ENCODE peak calls at places on chromosomes 16 and 17, in seven cellular contexts. N is K562, Y is HCT116, W is HepG2, R is SK-N-SH, F is H1, G is GM12878. H is an unnamed sample.

GRCh38 chr17:57531078-57531477 is 214.0 kb downstream of the CCDC182 start:
- DNase-seq in F (no peak), N (no peak), Y (no peak), W (no peak), G (no peak), R (no peak), H (no peak)

GRCh38 chr16:14454391-14454790 is 175.7 kb downstream of the PARN start:
- DNase-seq in W (no peak), G (no peak), R (no peak), Y (no peak), N (no peak), F (no peak), H (no peak)

GRCh38 chr17:82400206-82400605 is 17.9 kb upstream of the HEXD start:
- DNase-seq in N (no peak), G (no peak), W (no peak), F (no peak), R (no peak), Y (no peak), H (no peak)

GRCh38 chr16:25855063-25855462 is 163.3 kb downstream of the HS3ST4 start:
- DNase-seq in F (no peak), G (no peak), Y (no peak), N (no peak), R (no peak), W (no peak), H (no peak)

GRCh38 chr17:2502911-2503580 is 8.6 kb downstream of the METTL16 start:
- DNase-seq in Y (no peak), R (no peak), G (no peak), W (no peak), N (no peak), F (no peak), H (no peak)

GRCh38 chr16:19446886-19447285 is 29.2 kb downstream of the TMC5 start:
- DNase-seq in W (no peak), F (no peak), G (no peak), R (no peak), Y (no peak), N (no peak), H (no peak)

GRCh38 chr16:50712568-50712914 is 19.1 kb downstream of the NOD2 start:
- DNase-seq in Y (no peak), F (no peak), W (no peak), G (no peak), R (no peak), N (no peak), H (no peak)

GRCh38 chr17:82226809-82227628 is 1.8 kb upstream of the SLC16A3 start:
- DNase-seq in R (no peak), G (no peak), W (no peak), N (no peak), Y (no peak), F (no peak), H (no peak)

GRCh38 chr17:31571124-31571892 is 179.8 kb downstream of the RAB11FIP4 start:
- DNase-seq in F (no peak), Y (no peak), N (no peak), G (no peak), R (no peak), W (no peak), H (no peak)

GRCh38 chr16:2178321-2179106 is 17.9 kb downstream of the CASKIN1 start:
- DNase-seq in W (no peak), Y (no peak), F (peak), R (peak), N (peak), G (no peak), H (peak)

GRCh38 chr16:57938484-57938883 is 32.4 kb downstream of the CNGB1 start:
- DNase-seq in N (no peak), G (no peak), R (no peak), Y (no peak), W (no peak), F (no peak), H (no peak)

GRCh38 chr17:81052199-81052997 is 17.4 kb downstream of the BAIAP2 start:
- DNase-seq in Y (no peak), N (no peak), R (peak), W (no peak), G (no peak), F (no peak), H (no peak)

GRCh38 chr16:29641561-29641960 is 21.5 kb upstream of the SPN start:
- DNase-seq in N (peak), R (no peak), F (no peak), W (peak), Y (no peak), G (no peak), H (no peak)

GRCh38 chr17:82801377-82801970 is 38.3 kb downstream of the ZNF750 start:
- DNase-seq in R (no peak), G (no peak), N (no peak), W (no peak), F (no peak), Y (no peak), H (no peak)

GRCh38 chr16:83966153-83966696 is 1.8 kb upstream of the NECAB2 start:
- DNase-seq in W (no peak), F (no peak), Y (no peak), G (no peak), N (no peak), R (no peak), H (no peak)

GRCh38 chr16:79093554-79093967 is 507.0 kb downstream of the MAF start:
- DNase-seq in N (peak), W (no peak), F (no peak), R (no peak), G (no peak), Y (no peak), H (no peak)

GRCh38 chr16:70661918-70662641 is 15.7 kb downstream of the IL34 start:
- DNase-seq in F (no peak), W (no peak), R (peak), Y (no peak), N (no peak), G (no peak), H (no peak)

GRCh38 chr17:27247071-27247957 is 46.6 kb upstream of the WSB1 start:
- DNase-seq in W (peak), N (no peak), R (no peak), F (no peak), G (no peak), Y (no peak), H (peak)

GRCh38 chr17:43356999-43357398 is 41.8 kb upstream of the ARL4D start:
- DNase-seq in R (no peak), F (no peak), W (no peak), Y (no peak), G (no peak), N (no peak), H (peak)
- TF ChIP-seq JUND in R (peak), F (no peak), W (no peak), Y (no peak), G (no peak), N (no peak), H (no peak)

GRCh38 chr16:77780378-77780837 is 8.0 kb upstream of the VAT1L start:
- DNase-seq in G (no peak), R (no peak), N (no peak), F (no peak), Y (peak), W (peak), H (no peak)

GRCh38 chr16:77781091-77781490 is 7.3 kb upstream of the VAT1L start:
- DNase-seq in F (no peak), Y (no peak), R (no peak), N (no peak), W (no peak), G (no peak), H (no peak)

GRCh38 chr16:77777745-77778144 is 10.6 kb upstream of the VAT1L start:
- DNase-seq in N (no peak), G (no peak), Y (no peak), F (no peak), W (no peak), R (no peak), H (no peak)

DNA sequence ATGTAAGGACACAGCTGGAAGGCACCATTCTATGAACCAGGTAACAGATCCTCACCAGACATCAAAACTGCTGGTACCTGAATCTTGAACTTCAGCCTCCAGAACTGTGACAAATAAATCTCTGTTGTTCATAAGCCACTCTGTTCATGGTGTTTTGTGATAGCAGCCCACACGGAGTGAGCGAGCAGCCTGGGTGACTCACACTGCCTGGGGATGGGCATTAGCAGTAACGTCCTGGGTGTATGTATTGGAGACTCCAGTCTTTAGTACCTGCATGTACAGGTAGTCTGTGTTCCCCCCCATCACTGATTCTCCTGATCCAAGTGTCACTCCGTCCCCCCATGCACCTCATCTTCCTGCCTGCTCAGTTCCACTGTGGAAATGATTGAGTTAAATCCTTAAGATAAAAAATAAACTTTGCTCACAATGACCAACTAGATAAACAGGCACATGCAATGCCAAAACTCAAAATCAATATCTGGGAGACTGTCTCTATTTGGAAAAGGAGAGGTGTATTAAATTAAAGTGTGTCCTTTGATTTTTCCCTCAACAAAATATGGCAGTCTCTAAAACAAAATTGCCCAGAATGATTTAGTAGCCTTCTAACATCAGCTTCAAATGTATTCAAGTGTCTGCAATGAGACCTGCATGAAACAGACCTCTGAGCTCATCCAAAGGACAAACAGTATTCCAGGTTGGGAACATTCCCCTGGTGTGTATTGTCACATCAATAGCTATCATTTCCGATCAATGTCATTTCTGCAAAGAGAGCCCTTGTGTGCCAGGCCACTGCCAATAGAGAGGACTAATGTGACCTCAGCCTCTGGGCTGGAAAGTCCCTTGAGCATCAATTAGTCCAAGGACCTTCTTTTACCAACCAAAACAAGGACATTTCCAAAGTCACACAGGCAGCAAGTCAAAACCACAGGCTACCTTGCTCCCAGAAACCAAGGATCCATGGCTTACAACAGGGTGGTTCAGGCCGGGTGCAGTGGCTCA is 12.2 kb upstream of the VAT1L start:
- DNase-seq in G (no peak), N (no peak), Y (no peak), R (no peak), W (peak), F (no peak), H (no peak)
- TF ChIP-seq JUND in G (no peak), N (no peak), Y (no peak), R (peak), W (no peak), F (no peak), H (no peak)

DNA sequence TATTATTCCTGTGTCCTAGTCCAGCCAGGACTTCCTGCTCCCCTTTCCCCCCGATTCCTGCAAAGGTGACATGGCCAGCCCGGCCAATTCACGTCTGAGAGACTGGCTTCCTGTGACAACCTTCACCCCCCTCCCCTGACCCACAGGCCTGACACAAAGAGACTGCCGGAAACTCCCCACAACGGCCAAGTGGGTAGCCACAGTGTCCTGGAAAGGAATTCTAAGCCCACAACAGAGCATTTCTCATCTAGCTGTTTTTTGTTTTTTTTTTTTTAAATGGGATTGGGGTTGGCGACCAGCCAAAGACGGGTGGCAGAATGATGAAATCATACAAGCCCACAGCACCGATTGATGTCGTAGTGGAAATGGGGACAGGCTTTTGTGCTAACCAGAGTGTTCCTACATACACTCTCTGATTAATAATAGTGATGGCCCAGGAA is 2.8 kb upstream of the XAF1 start:
- DNase-seq in F (no peak), Y (no peak), G (no peak), W (peak), R (no peak), N (no peak), H (no peak)
- TF ChIP-seq JUND in F (no peak), Y (no peak), G (no peak), W (no peak), R (no peak), N (no peak), H (no peak)

GRCh38 chr17:79814966-79815835 is 18.3 kb upstream of the CBX8 start:
- DNase-seq in N (no peak), R (no peak), F (no peak), W (no peak), Y (no peak), G (no peak), H (peak)
- TF ChIP-seq JUND in N (no peak), R (no peak), F (no peak), W (no peak), Y (no peak), G (no peak), H (no peak)

DNA sequence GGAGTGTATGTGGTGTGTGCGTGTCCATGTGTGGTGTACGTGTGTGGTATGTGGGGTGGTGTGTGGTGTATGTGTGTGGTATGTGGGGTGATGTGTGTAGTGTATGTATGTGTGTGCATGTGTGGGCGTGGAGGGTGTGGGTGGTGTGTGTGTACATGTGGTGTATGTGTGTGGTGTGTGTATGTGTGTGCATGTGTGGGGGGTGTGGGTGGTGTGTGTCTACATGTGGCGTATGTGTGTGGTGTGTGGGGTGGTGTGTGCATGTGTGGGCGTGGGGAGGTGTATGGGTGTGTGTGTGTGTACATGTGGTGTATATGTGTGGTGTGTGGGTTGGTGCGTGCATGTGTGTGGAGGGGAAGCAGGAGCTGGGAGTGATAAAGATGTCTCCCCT is 1.7 kb upstream of the CD300H start:
- DNase-seq in W (no peak), G (no peak), N (no peak), Y (no peak), F (no peak), R (no peak), H (no peak)
- TF ChIP-seq JUND in W (no peak), G (no peak), N (no peak), Y (no peak), F (no peak), R (no peak), H (no peak)

GRCh38 chr16:11668590-11669379 is 530 bp downstream of the SNN start:
- DNase-seq in N (no peak), Y (no peak), R (peak), W (no peak), F (no peak), G (no peak), H (no peak)
- TF ChIP-seq JUND in N (no peak), Y (no peak), R (no peak), W (no peak), F (no peak), G (no peak), H (no peak)

H was measured in T47D.